ENCODE peak calls at places on chromosome 9, in seven cellular contexts. S, A, J, B, W, K and H are unnamed samples.

GRCh38 chr9:130887494-130888144 is 9.0 kb downstream of the QRFP start:
- DNase-seq in S (no peak), A (no peak), J (no peak), B (no peak), W (no peak), K (no peak), H (no peak)

GRCh38 chr9:94081435-94081834 is 2.8 kb upstream of the PTPDC1 start:
- DNase-seq in S (no peak), A (no peak), J (no peak), B (no peak), W (no peak), K (no peak), H (no peak)

GRCh38 chr9:99231708-99232107 is 9.6 kb downstream of the SEC61B start:
- DNase-seq in S (peak), A (no peak), J (peak), B (no peak), W (peak), K (peak), H (no peak)

GRCh38 chr9:95857122-95857521 is 18.4 kb upstream of the ERCC6L2 start:
- DNase-seq in S (no peak), A (no peak), J (peak), B (no peak), W (peak), K (no peak), H (no peak)

GRCh38 chr9:124839612-124840299 is 13.5 kb upstream of the WDR38 start:
- DNase-seq in S (peak), A (no peak), J (peak), B (no peak), W (peak), K (no peak), H (no peak)

GRCh38 chr9:3863114-3863528 is 337.3 kb upstream of the RFX3 start:
- DNase-seq in S (no peak), A (no peak), J (no peak), B (no peak), W (peak), K (no peak), H (no peak)

GRCh38 chr9:130451509-130452388 is 7.0 kb downstream of the ASS1 start:
- DNase-seq in S (peak), A (no peak), J (peak), B (no peak), W (peak), K (no peak), H (no peak)

GRCh38 chr9:133073264-133074000 is 11.7 kb downstream of the CEL start:
- DNase-seq in S (no peak), A (no peak), J (no peak), B (no peak), W (no peak), K (no peak), H (no peak)

GRCh38 chr9:16868706-16869105 is 1.8 kb downstream of the BNC2 start:
- DNase-seq in S (no peak), A (no peak), J (no peak), B (no peak), W (no peak), K (no peak), H (no peak)

GRCh38 chr9:130150779-130151381 is 21.3 kb upstream of the NCS1 start:
- DNase-seq in S (no peak), A (no peak), J (no peak), B (no peak), W (no peak), K (no peak), H (no peak)

GRCh38 chr9:95491543-95492330 is 25.0 kb downstream of the PTCH1 start:
- DNase-seq in S (no peak), A (no peak), J (no peak), B (no peak), W (no peak), K (no peak), H (no peak)

GRCh38 chr9:71830131-71830530 is 61.8 kb upstream of the CEMIP2 start:
- DNase-seq in S (no peak), A (no peak), J (no peak), B (no peak), W (no peak), K (no peak), H (no peak)

GRCh38 chr9:12933957-12934356 is 159.1 kb downstream of the LURAP1L start:
- DNase-seq in S (no peak), A (no peak), J (no peak), B (peak), W (no peak), K (no peak), H (no peak)

GRCh38 chr9:112647596-112647995 is 70.3 kb downstream of the INIP start:
- DNase-seq in S (no peak), A (no peak), J (no peak), B (no peak), W (no peak), K (no peak), H (no peak)

DNA sequence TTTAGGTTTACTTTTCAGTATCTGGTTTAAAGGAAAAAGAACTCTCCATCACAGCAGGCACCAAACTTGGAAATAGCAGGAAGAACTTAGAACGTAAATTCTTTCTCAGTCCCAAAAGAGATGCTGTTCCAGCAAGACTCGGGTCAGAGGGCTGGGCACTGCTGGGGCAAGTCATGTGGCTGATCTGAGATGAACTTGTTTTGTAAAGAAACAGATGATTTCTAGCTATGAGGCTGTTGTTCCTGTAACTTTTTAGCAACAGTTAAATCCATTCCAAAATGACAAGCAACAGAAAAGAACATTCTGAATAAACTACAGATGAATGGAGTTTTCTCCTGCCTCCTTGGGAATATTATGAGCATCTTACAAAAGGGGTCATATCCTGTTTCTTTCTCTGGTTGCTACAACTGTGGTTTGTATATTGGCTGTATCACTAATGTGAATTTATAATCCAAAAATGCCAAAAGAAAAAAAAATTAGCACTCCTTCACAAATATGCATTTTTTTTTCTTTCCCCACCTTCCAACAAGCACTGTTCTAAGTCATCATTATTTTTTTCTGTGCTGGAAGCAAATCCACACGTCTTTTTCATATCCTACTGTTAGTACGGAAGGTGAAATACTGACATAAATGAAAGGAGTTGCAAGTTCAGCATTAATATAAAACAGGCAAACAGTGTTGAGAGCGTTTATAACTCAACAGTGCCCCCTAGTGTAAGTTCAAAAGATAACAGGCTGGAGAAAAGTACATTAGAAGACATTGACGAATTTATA is 31.0 kb downstream of the OR2K2 start:
- DNase-seq in S (peak), A (no peak), J (peak), B (no peak), W (peak), K (peak), H (peak)
- TF ChIP-seq TAF1 in S (no peak), A (no peak), J (no peak), B (no peak), W (no peak), K (no peak), H (no peak)

GRCh38 chr9:715743-716400 is 125.6 kb upstream of the DMRT1 start:
- DNase-seq in S (no peak), A (no peak), J (peak), B (no peak), W (no peak), K (no peak), H (no peak)
- TF ChIP-seq POLR2AphosphoS5 in S (no peak), A (no peak), J (no peak), B (no peak), W (no peak), K (no peak), H (no peak)

GRCh38 chr9:134356496-134357470 is 30.5 kb downstream of the RXRA start:
- DNase-seq in S (peak), A (no peak), J (no peak), B (no peak), W (peak), K (no peak), H (no peak)
- TF ChIP-seq TAF1 in S (no peak), A (no peak), J (no peak), B (no peak), W (no peak), K (no peak), H (no peak)

GRCh38 chr9:76895186-76895585 is 10.7 kb downstream of the PRUNE2 start:
- DNase-seq in S (no peak), A (no peak), J (no peak), B (no peak), W (no peak), K (no peak), H (no peak)
- TF ChIP-seq POLR2AphosphoS5 in S (no peak), A (no peak), J (no peak), B (no peak), W (no peak), K (no peak), H (no peak)

DNA sequence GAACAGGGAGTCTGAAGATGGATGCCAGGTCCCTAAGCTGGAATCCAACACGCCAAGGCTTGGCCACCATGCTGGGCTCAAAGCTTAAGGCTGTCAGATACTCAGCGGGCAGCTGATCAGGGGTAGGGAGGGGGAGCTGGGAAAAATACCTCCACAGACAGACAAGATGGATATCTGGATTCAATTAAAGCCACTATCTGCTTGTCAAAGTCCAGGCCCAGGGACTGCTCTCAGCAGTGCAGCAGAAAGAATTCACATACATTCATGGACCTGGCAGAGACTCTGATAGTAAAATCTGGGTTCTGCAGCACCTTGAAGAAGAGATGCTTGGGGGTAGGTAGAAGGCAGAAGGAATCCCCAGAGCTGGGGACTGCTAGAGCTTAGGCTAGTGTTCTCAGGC is 3.2 kb upstream of the RPP25L start:
- DNase-seq in S (no peak), A (no peak), J (no peak), B (no peak), W (peak), K (no peak), H (no peak)
- TF ChIP-seq TAF1 in S (no peak), A (no peak), J (no peak), B (no peak), W (no peak), K (no peak), H (no peak)

GRCh38 chr9:37433754-37434435 is 11.4 kb downstream of the GRHPR start:
- DNase-seq in S (no peak), A (no peak), J (no peak), B (no peak), W (no peak), K (no peak), H (no peak)
- TF ChIP-seq POLR2AphosphoS5 in S (no peak), A (no peak), J (no peak), B (no peak), W (no peak), K (no peak), H (no peak)

DNA sequence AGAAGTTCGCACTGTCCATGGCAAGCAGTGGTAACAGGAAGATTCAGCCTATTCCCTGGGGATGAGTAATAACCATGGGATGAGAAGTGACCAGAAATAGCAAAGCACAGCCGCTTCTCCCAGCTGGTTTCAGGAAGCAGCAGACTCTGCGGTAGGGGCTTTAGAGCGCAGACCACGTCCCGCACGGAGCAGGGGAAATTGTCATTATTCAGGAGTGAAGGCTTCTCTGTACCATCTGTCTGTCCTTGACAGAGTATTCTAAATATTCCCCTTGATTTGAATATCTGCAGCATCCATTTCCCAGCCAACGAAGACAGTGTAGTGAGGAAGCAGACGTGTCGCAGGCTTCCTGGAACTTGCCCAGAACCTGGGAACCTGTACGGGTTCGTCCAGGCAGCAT is 159.6 kb downstream of the NXNL2 start:
- DNase-seq in S (no peak), A (no peak), J (no peak), B (no peak), W (no peak), K (no peak), H (no peak)
- TF ChIP-seq TAF1 in S (no peak), A (no peak), J (no peak), B (no peak), W (no peak), K (no peak), H (no peak)

GRCh38 chr9:126297656-126298318 is 28.8 kb upstream of the MVB12B start:
- DNase-seq in S (no peak), A (no peak), J (no peak), B (no peak), W (no peak), K (no peak), H (no peak)
- TF ChIP-seq POLR2AphosphoS5 in S (no peak), A (no peak), J (no peak), B (no peak), W (no peak), K (no peak), H (no peak)

DNA sequence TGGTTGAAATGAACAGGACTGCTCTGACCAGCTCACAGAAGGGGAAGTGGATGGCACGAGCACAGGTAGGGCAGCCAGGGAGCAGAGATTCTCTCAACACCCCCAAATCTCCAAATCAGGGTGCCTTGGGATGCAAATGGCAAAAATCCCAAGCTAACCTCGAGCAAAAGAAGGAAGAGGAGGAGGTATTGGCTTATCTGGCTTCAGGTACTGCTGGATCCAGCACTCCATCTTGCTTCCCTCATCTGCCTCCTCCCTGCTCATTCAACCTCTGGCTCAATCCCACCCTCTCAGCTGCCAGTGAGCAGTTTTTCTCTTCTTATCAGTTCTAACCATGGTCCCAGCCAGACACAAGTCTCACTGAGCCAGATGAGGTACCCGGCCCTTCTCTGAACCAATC is 41.6 kb upstream of the GGTA1 start:
- DNase-seq in S (no peak), A (no peak), J (no peak), B (no peak), W (no peak), K (no peak), H (no peak)
- TF ChIP-seq TAF1 in S (no peak), A (no peak), J (no peak), B (no peak), W (no peak), K (no peak), H (no peak)